ENCODE peak calls at places on chromosomes 16 and 17, in eight cellular contexts. S, L, C, F, U, N, Z and Y are unnamed samples.

GRCh38 chr16:87033541-87034300 is 283.5 kb downstream of the C16orf95 start:
- DNase-seq in Z (no peak), U (no peak), F (no peak), C (no peak), S (no peak), N (no peak), L (no peak), Y (no peak)

GRCh38 chr17:75848523-75849303 is 4.5 kb upstream of the UNC13D start:
- DNase-seq in L (peak), S (peak), U (peak), Z (no peak), N (peak), C (peak), F (peak), Y (peak)

GRCh38 chr17:59643159-59643857 is 23.6 kb downstream of the CLTC start:
- DNase-seq in S (peak), N (no peak), C (no peak), F (no peak), L (no peak), U (no peak), Z (no peak), Y (no peak)

GRCh38 chr16:23026777-23027362 is 122.4 kb downstream of the USP31 start:
- DNase-seq in C (peak), L (no peak), F (no peak), U (no peak), S (peak), N (peak), Z (no peak), Y (no peak)

GRCh38 chr16:85355515-85355837 is 243.2 kb upstream of the CIBAR2 start:
- DNase-seq in S (no peak), U (no peak), C (no peak), Z (no peak), N (no peak), L (no peak), F (no peak), Y (no peak)

GRCh38 chr17:14211778-14212177 is 24.9 kb downstream of the CDRT15 start:
- DNase-seq in C (peak), F (no peak), N (peak), L (peak), U (no peak), Z (no peak), S (no peak), Y (no peak)

GRCh38 chr16:31745900-31746299 is 127.7 kb upstream of the ZNF267 start:
- DNase-seq in U (no peak), L (no peak), C (no peak), S (no peak), N (no peak), Z (no peak), F (no peak), Y (no peak)

GRCh38 chr16:1345087-1345486 is 6.6 kb downstream of the TSR3 start:
- DNase-seq in N (no peak), S (peak), L (peak), F (no peak), C (no peak), Z (no peak), U (no peak), Y (no peak)

GRCh38 chr17:19510903-19511302 is 22.8 kb upstream of the SLC47A1 start:
- DNase-seq in L (peak), U (no peak), Z (no peak), F (no peak), C (no peak), S (peak), N (no peak), Y (no peak)

GRCh38 chr16:19363741-19364140 is 53.9 kb upstream of the TMC5 start:
- DNase-seq in S (no peak), C (no peak), U (no peak), N (no peak), F (no peak), Z (no peak), L (no peak), Y (no peak)

GRCh38 chr17:66564992-66565465 is 262.6 kb downstream of the PRKCA start:
- DNase-seq in Z (no peak), N (no peak), S (peak), C (peak), L (no peak), F (no peak), U (no peak), Y (no peak)

GRCh38 chr17:951388-952132 is 28.0 kb downstream of the NXN start:
- DNase-seq in F (no peak), C (peak), U (peak), L (peak), N (peak), Z (peak), S (peak), Y (no peak)

GRCh38 chr16:30009990-30010816 is 624 bp downstream of the DOC2A start:
- DNase-seq in L (peak), U (no peak), F (no peak), C (no peak), S (no peak), Z (no peak), N (no peak), Y (no peak)

GRCh38 chr17:31211352-31212012 is 85.6 kb downstream of the OMG start:
- DNase-seq in S (peak), F (no peak), L (no peak), Z (no peak), C (no peak), U (no peak), N (no peak), Y (no peak)

GRCh38 chr16:85680352-85680944 is 8.3 kb downstream of the GINS2 start:
- DNase-seq in N (no peak), U (no peak), Z (no peak), S (no peak), F (no peak), L (no peak), C (no peak), Y (no peak)

GRCh38 chr17:82266142-82266541 is 7.4 kb downstream of the CSNK1D start:
- DNase-seq in N (no peak), Z (no peak), U (no peak), C (no peak), S (no peak), F (no peak), L (no peak), Y (no peak)

GRCh38 chr17:76623271-76624146 is 20.0 kb downstream of the ST6GALNAC1 start:
- DNase-seq in Z (no peak), U (peak), C (peak), F (peak), S (peak), N (peak), L (peak), Y (peak)

GRCh38 chr17:35089846-35090193 is 26.3 kb upstream of the RFFL start:
- DNase-seq in N (no peak), L (peak), U (no peak), C (peak), Z (no peak), S (peak), F (no peak), Y (no peak)

GRCh38 chr17:77363821-77364361 is 223.1 kb downstream of the SEC14L1 start:
- DNase-seq in N (no peak), U (no peak), S (peak), C (peak), L (no peak), Z (no peak), F (no peak), Y (no peak)

GRCh38 chr17:68346448-68346847 is 55.2 kb downstream of the ARSG start:
- DNase-seq in Z (no peak), N (no peak), C (no peak), U (no peak), F (peak), S (no peak), L (peak), Y (no peak)

GRCh38 chr17:56785396-56785795 is 48.3 kb downstream of the C17orf67 start:
- DNase-seq in F (no peak), N (no peak), S (peak), L (no peak), Z (no peak), C (peak), U (no peak), Y (no peak)

GRCh38 chr17:1967092-1967662 is 58.0 kb downstream of the RTN4RL1 start:
- DNase-seq in C (peak), F (no peak), S (no peak), L (no peak), N (no peak), Z (no peak), U (no peak), Y (no peak)

GRCh38 chr17:19370493-19370960 is 7.8 kb upstream of the MAPK7 start:
- DNase-seq in F (no peak), L (no peak), N (no peak), C (peak), U (no peak), S (no peak), Z (no peak), Y (no peak)

GRCh38 chr16:81151648-81152047 is 55.5 kb upstream of the GCSH start:
- DNase-seq in S (no peak), L (no peak), N (no peak), F (no peak), C (no peak), Z (no peak), U (no peak), Y (no peak)

GRCh38 chr17:75511610-75512575 is 3.4 kb downstream of the CASKIN2 start:
- DNase-seq in S (peak), F (no peak), Z (no peak), U (no peak), C (no peak), N (no peak), L (no peak), Y (no peak)

GRCh38 chr17:47164263-47164662 is 24.8 kb downstream of the CDC27 start:
- DNase-seq in L (no peak), Z (no peak), N (no peak), S (no peak), F (no peak), U (no peak), C (no peak), Y (no peak)